ENCODE peak calls at places on chromosome 11, in four cellular contexts. T is GM12878, Y is A549, C is HepG2. G is an unnamed sample.

GRCh38 chr11:33719587-33719986 is 16.6 kb downstream of the CD59 start:
- DNase-seq in T (no peak), Y (no peak), C (no peak), G (no peak)

GRCh38 chr11:64378335-64378884 is 19.4 kb downstream of the RPS6KA4 start:
- DNase-seq in T (no peak), Y (no peak), C (no peak), G (no peak)

GRCh38 chr11:69167916-69168691 is 12.4 kb downstream of the SMIM38 start:
- DNase-seq in T (no peak), Y (peak; percentile 45), C (no peak), G (no peak)

GRCh38 chr11:34647131-34647530 is 26.2 kb downstream of the EHF start:
- DNase-seq in T (no peak), Y (no peak), C (no peak), G (no peak)

GRCh38 chr11:11073996-11074395 is 216.1 kb upstream of the ZBED5 start:
- DNase-seq in T (no peak), Y (no peak), C (no peak), G (no peak)

GRCh38 chr11:119099707-119100106 is 1.9 kb downstream of the DPAGT1 start:
- DNase-seq in T (no peak), Y (no peak), C (no peak), G (no peak)

GRCh38 chr11:71210861-71211260 is 41.5 kb downstream of the SHANK2 start:
- DNase-seq in T (no peak), Y (no peak), C (no peak), G (no peak)

GRCh38 chr11:129414144-129414876 is 38.7 kb downstream of the BARX2 start:
- DNase-seq in T (no peak), Y (no peak), C (no peak), G (no peak)

GRCh38 chr11:93131709-93132108 is 66.1 kb downstream of the SLC36A4 start:
- DNase-seq in T (no peak), Y (peak; percentile 14), C (peak; percentile 10), G (no peak)

GRCh38 chr11:125777309-125777708 is 1.3 kb downstream of the PATE2 start:
- DNase-seq in T (no peak), Y (no peak), C (no peak), G (no peak)

GRCh38 chr11:70503878-70504240 is 105.5 kb downstream of the CTTN start:
- DNase-seq in T (no peak), Y (no peak), C (no peak), G (peak; percentile 30)

GRCh38 chr11:76184551-76184993 is 21.7 kb downstream of the WNT11 start:
- DNase-seq in T (no peak), Y (no peak), C (no peak), G (peak; percentile 64)

GRCh38 chr11:130999992-131000770 is 83.9 kb upstream of the SNX19 start:
- DNase-seq in T (no peak), Y (peak; percentile 87), C (peak; percentile 75), G (no peak)

GRCh38 chr11:15968461-15969130 is 387.8 kb downstream of the SOX6 start:
- DNase-seq in T (no peak), Y (no peak), C (no peak), G (peak; percentile 14)

GRCh38 chr11:128179512-128179911 is 407.8 kb downstream of the ETS1 start:
- DNase-seq in T (no peak), Y (no peak), C (no peak), G (no peak)

GRCh38 chr11:77089004-77089545 is 13.6 kb upstream of the OMP start:
- DNase-seq in T (no peak), Y (no peak), C (no peak), G (no peak)

GRCh38 chr11:128146926-128147605 is 440.3 kb downstream of the ETS1 start:
- DNase-seq in T (no peak), Y (no peak), C (no peak), G (no peak)

GRCh38 chr11:65489061-65489705 is 9.7 kb upstream of the MALAT1 start:
- DNase-seq in T (no peak), Y (peak; percentile 84), C (peak; percentile 84), G (peak; percentile 63)

GRCh38 chr11:65488273-65489058 is 10.4 kb upstream of the MALAT1 start:
- DNase-seq in T (no peak), Y (peak; percentile 66), C (no peak), G (no peak)

GRCh38 chr11:65485820-65486219 is 13.0 kb upstream of the MALAT1 start:
- DNase-seq in T (no peak), Y (no peak), C (no peak), G (no peak)

GRCh38 chr11:65487467-65488272 is 11.2 kb upstream of the MALAT1 start:
- DNase-seq in T (no peak), Y (peak; percentile 100), C (peak; percentile 99), G (peak; percentile 72)

DNA sequence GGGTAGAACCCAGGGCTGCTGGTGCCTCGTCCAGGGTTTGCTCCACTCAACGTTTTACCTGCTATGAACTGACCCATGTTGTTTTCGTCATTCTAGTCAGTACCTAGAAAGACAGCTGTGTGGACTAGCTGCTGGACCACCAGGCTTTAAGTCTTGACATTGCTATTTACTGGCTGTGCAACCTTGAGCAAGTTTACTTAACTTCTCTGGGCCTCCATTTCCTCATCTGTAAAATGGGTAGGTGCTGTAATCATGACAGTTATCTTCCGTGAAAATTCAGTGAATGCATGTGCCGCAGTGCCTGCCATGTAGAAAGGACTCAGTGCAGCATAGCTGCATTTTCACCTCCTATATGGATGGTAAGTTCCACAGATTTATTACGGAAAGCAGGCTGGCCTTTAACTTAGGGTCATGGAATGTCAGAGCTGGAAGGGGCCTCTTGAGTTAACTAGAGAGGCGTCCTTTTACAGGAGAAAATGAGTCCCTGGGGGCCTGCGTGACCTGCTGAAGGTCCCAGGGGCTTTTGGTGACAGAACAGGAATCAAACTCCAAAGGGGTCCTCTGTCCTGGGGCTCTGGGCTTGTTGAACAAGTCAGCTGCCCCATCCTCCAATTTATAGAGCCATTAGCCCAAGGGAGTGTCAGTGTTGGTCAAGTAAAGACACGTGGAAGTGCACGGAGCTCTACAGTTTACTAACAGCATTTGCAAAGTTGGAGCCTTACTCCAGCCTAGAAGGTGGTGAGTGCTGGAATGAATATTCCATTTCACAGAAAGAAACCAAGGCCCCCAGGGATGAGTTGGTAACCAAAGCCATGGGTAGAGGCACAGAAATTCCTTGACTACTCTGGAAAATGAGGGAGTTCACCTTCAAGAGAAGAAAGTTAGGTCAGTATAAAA is 12.0 kb upstream of the MALAT1 start:
- DNase-seq in T (no peak), Y (no peak), C (no peak), G (no peak)
- TF ChIP-seq POLR2A in T (no peak), Y (no peak), C (no peak), G (no peak)

GRCh38 chr11:12810497-12810896 is 136.3 kb downstream of the TEAD1 start:
- DNase-seq in T (no peak), Y (no peak), C (no peak), G (peak; percentile 69)
- TF ChIP-seq MAX in T (no peak), Y (no peak), C (no peak), G (peak; percentile 36)

DNA sequence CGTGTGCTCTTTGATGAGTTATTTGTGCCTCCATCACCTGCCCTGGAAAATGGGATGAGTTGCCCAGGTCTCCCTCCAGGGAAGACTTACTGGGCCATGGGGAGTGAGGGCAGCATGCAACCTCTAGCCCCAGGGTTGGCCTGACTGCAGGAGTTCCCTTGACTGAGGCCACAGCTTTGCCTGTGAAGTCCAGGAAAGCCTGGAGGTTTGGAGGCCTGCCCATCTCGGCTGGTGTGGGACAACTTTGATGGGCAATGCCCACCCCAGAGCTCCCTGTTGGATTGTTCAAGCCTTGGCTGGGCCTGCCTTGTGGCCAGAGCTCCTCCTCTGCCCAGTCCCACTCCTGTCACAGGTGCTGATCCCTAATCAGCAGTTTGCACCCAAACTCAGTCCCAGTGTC is 266.1 kb upstream of the B3GAT1 start:
- DNase-seq in T (no peak), Y (no peak), C (no peak), G (no peak)
- TF ChIP-seq HDAC2 in T (no peak), Y (no peak), C (no peak), G (no peak)

GRCh38 chr11:46237248-46238077 is 40.0 kb upstream of the CREB3L1 start:
- DNase-seq in T (no peak), Y (peak; percentile 90), C (no peak), G (peak; percentile 97)
- TF ChIP-seq POLR2A in T (no peak), Y (peak; percentile 30), C (no peak), G (peak; percentile 80)